ENCODE peak calls at places on chromosomes 12 and 14, in four cellular contexts. One of them, this sample, is unnamed.

GRCh38 chr14:47278233-47278842 is 397.1 kb downstream of the MDGA2 start:
- DNase-seq in SK-N-SH: peak; percentile 20
- DNase-seq in astrocyte: peak; percentile 8
- DNase-seq in endothelial cell of umbilical vein: peak; percentile 64
- DNase-seq in this sample: peak; percentile 9

GRCh38 chr14:40003773-40004172 is 571.5 kb upstream of the FBXO33 start:
- DNase-seq in SK-N-SH: no peak
- DNase-seq in astrocyte: no peak
- DNase-seq in endothelial cell of umbilical vein: no peak
- DNase-seq in this sample: no peak

GRCh38 chr14:87231336-87232026 is 761.5 kb downstream of the GALC start:
- DNase-seq in SK-N-SH: no peak
- DNase-seq in astrocyte: peak; percentile 50
- DNase-seq in endothelial cell of umbilical vein: no peak
- DNase-seq in this sample: no peak

GRCh38 chr12:119375170-119375569 is 40.6 kb downstream of the CCDC60 start:
- DNase-seq in SK-N-SH: no peak
- DNase-seq in astrocyte: no peak
- DNase-seq in endothelial cell of umbilical vein: no peak
- DNase-seq in this sample: no peak

GRCh38 chr12:4159851-4160250 is 113.7 kb upstream of the CCND2 start:
- DNase-seq in SK-N-SH: no peak
- DNase-seq in astrocyte: no peak
- DNase-seq in endothelial cell of umbilical vein: no peak
- DNase-seq in this sample: no peak

GRCh38 chr12:96720363-96720705 is 186.7 kb upstream of the NEDD1 start:
- DNase-seq in SK-N-SH: no peak
- DNase-seq in astrocyte: no peak
- DNase-seq in endothelial cell of umbilical vein: no peak
- DNase-seq in this sample: no peak

GRCh38 chr14:95489163-95489887 is 27.1 kb downstream of the SYNE3 start:
- DNase-seq in SK-N-SH: no peak
- DNase-seq in astrocyte: no peak
- DNase-seq in endothelial cell of umbilical vein: peak; percentile 74
- DNase-seq in this sample: peak; percentile 75

GRCh38 chr14:42224053-42224888 is 617.6 kb downstream of the LRFN5 start:
- DNase-seq in SK-N-SH: peak; percentile 11
- DNase-seq in astrocyte: peak; percentile 34
- DNase-seq in endothelial cell of umbilical vein: peak; percentile 47
- DNase-seq in this sample: peak; percentile 86

GRCh38 chr14:33103966-33104365 is 165.3 kb downstream of the NPAS3 start:
- DNase-seq in SK-N-SH: no peak
- DNase-seq in astrocyte: no peak
- DNase-seq in endothelial cell of umbilical vein: no peak
- DNase-seq in this sample: no peak

GRCh38 chr12:120353136-120353535 is 15.8 kb downstream of the MSI1 start:
- DNase-seq in SK-N-SH: no peak
- DNase-seq in astrocyte: no peak
- DNase-seq in endothelial cell of umbilical vein: no peak
- DNase-seq in this sample: no peak

GRCh38 chr14:104550340-104550848 is 29.2 kb upstream of the C14orf180 start:
- DNase-seq in SK-N-SH: peak; percentile 19
- DNase-seq in astrocyte: no peak
- DNase-seq in endothelial cell of umbilical vein: no peak
- DNase-seq in this sample: no peak

GRCh38 chr14:25848601-25849000 is 749.2 kb downstream of the NOVA1 start:
- DNase-seq in SK-N-SH: no peak
- DNase-seq in astrocyte: no peak
- DNase-seq in endothelial cell of umbilical vein: no peak
- DNase-seq in this sample: no peak

GRCh38 chr14:102390064-102390463 is 27.3 kb downstream of the TECPR2 start:
- DNase-seq in SK-N-SH: no peak
- DNase-seq in astrocyte: peak; percentile 37
- DNase-seq in endothelial cell of umbilical vein: peak; percentile 83
- DNase-seq in this sample: peak; percentile 42

GRCh38 chr12:128408669-128409068 is 141.7 kb downstream of the TMEM132C start:
- DNase-seq in SK-N-SH: no peak
- DNase-seq in astrocyte: no peak
- DNase-seq in endothelial cell of umbilical vein: no peak
- DNase-seq in this sample: no peak

GRCh38 chr12:113049976-113050742 is 6.4 kb upstream of the DTX1 start:
- DNase-seq in SK-N-SH: peak; percentile 70
- DNase-seq in astrocyte: no peak
- DNase-seq in endothelial cell of umbilical vein: no peak
- DNase-seq in this sample: no peak

GRCh38 chr12:106123551-106123991 is 15.2 kb downstream of the NUAK1 start:
- DNase-seq in SK-N-SH: no peak
- DNase-seq in astrocyte: no peak
- DNase-seq in endothelial cell of umbilical vein: no peak
- DNase-seq in this sample: peak; percentile 42
- H3K9ac ChIP-seq in SK-N-SH: no peak overlapping the region
- H3K9ac ChIP-seq in astrocyte: no peak overlapping the region
- H3K9ac ChIP-seq in endothelial cell of umbilical vein: no peak overlapping the region
- H3K9ac ChIP-seq in this sample: no peak overlapping the region

GRCh38 chr12:14814082-14814481 is at the start of gene SMCO3:
- DNase-seq in SK-N-SH: no peak
- DNase-seq in astrocyte: no peak
- DNase-seq in endothelial cell of umbilical vein: no peak
- DNase-seq in this sample: no peak
- H3K27ac ChIP-seq in SK-N-SH: no peak within 1 kb of the TSS
- H3K27ac ChIP-seq in astrocyte: no peak within 1 kb of the TSS
- H3K27ac ChIP-seq in endothelial cell of umbilical vein: no peak within 1 kb of the TSS
- H3K27ac ChIP-seq in this sample: no peak within 1 kb of the TSS

GRCh38 chr14:22843123-22843925 is 6.9 kb downstream of the MMP14 start:
- DNase-seq in SK-N-SH: no peak
- DNase-seq in astrocyte: no peak
- DNase-seq in endothelial cell of umbilical vein: no peak
- DNase-seq in this sample: no peak

GRCh38 chr14:22846811-22847307 is 10.5 kb downstream of the MMP14 start:
- DNase-seq in SK-N-SH: peak; percentile 20
- DNase-seq in astrocyte: no peak
- DNase-seq in endothelial cell of umbilical vein: no peak
- DNase-seq in this sample: no peak

GRCh38 chr14:22845821-22846625 is 9.6 kb downstream of the MMP14 start:
- DNase-seq in SK-N-SH: no peak
- DNase-seq in astrocyte: no peak
- DNase-seq in endothelial cell of umbilical vein: no peak
- DNase-seq in this sample: no peak

GRCh38 chr14:22844221-22845102 is 8.1 kb downstream of the MMP14 start:
- DNase-seq in SK-N-SH: no peak
- DNase-seq in astrocyte: no peak
- DNase-seq in endothelial cell of umbilical vein: no peak
- DNase-seq in this sample: no peak

GRCh38 chr14:22845103-22845394 is 8.7 kb downstream of the MMP14 start:
- DNase-seq in SK-N-SH: no peak
- DNase-seq in astrocyte: no peak
- DNase-seq in endothelial cell of umbilical vein: no peak
- DNase-seq in this sample: no peak
- H3K9ac ChIP-seq in SK-N-SH: no peak overlapping the region
- H3K9ac ChIP-seq in astrocyte: peak overlapping the region; percentile 36
- H3K9ac ChIP-seq in endothelial cell of umbilical vein: no peak overlapping the region
- H3K9ac ChIP-seq in this sample: peak overlapping the region; percentile 23

GRCh38 chr12:95339086-95339788 is 121.6 kb downstream of the VEZT start:
- DNase-seq in SK-N-SH: no peak
- DNase-seq in astrocyte: no peak
- DNase-seq in endothelial cell of umbilical vein: no peak
- DNase-seq in this sample: no peak

GRCh38 chr12:95342008-95342407 is 124.4 kb downstream of the VEZT start:
- DNase-seq in SK-N-SH: no peak
- DNase-seq in astrocyte: no peak
- DNase-seq in endothelial cell of umbilical vein: no peak
- DNase-seq in this sample: no peak

GRCh38 chr12:95349291-95349690 is 124.7 kb upstream of the METAP2 start:
- DNase-seq in SK-N-SH: no peak
- DNase-seq in astrocyte: no peak
- DNase-seq in endothelial cell of umbilical vein: no peak
- DNase-seq in this sample: no peak

DNA sequence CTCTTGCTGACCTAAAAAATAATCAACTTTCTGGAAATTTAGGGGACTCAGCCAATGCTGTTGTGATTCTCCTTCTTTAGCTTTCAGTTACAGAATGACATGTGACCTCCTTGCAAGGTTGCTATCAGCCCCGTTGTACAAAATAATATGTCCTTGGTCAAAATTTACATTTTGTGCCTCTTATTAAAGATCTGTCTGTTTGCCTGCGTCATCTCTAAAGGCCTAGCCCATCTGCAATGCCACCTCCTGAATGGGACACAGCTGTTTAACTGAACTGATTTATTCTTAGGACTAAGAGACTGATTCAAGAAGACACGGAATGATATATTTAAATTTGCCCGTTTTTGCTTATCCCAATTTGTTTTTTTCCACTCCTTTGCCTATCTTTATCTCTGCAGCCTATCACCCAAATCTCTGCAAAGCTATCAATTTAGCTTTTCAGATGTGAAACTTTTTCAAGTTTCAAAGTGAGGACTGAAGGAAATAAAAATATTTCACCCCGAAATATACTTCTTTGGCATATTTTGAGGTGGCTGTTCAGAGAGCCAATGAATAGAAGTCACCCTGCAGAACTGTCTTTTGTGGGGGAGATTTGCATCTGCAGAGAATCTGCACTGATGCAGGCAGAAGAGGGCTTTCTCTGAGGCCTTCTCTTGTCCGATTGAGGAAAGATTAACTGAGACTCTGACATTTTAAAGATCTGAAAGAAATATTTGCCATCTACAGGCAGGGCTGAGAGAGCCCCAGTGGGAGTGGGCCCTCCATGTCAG is 126.0 kb downstream of the VEZT start:
- DNase-seq in SK-N-SH: no peak
- DNase-seq in astrocyte: no peak
- DNase-seq in endothelial cell of umbilical vein: no peak
- DNase-seq in this sample: no peak
- H3K27ac ChIP-seq in SK-N-SH: no peak overlapping the region
- H3K27ac ChIP-seq in astrocyte: no peak overlapping the region
- H3K27ac ChIP-seq in endothelial cell of umbilical vein: no peak overlapping the region
- H3K27ac ChIP-seq in this sample: no peak overlapping the region

DNA sequence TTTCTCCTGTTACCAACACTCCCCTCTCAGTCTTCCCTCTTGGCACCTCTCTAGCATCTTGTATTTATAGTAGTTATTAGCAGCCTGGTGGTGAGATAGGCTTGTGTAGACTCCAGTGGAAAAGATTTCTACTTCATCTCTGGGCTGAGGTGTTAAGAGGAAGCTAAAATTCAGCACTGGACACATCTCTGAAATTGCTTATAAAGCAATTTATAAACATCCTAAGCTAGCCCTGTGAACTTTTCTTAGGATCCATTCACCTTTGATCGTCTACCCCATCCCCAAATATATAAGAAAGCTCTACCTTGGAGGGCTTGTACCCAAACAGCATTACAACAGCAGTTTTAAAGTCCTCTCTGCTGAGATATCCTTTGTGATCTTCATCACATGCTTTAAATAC is 928 bp downstream of the EFCAB11 start:
- DNase-seq in SK-N-SH: no peak
- DNase-seq in astrocyte: no peak
- DNase-seq in endothelial cell of umbilical vein: no peak
- DNase-seq in this sample: no peak
- H3K9ac ChIP-seq in SK-N-SH: peak overlapping the region; percentile 84
- H3K9ac ChIP-seq in astrocyte: peak overlapping the region; percentile 97
- H3K9ac ChIP-seq in endothelial cell of umbilical vein: peak overlapping the region; percentile 77
- H3K9ac ChIP-seq in this sample: no peak overlapping the region

GRCh38 chr12:52519826-52520662 is at the start of gene KRT5:
- DNase-seq in SK-N-SH: no peak
- DNase-seq in astrocyte: no peak
- DNase-seq in endothelial cell of umbilical vein: no peak
- DNase-seq in this sample: no peak

GRCh38 chr12:52518574-52519469 is 1.4 kb downstream of the KRT5 start:
- DNase-seq in SK-N-SH: no peak
- DNase-seq in astrocyte: no peak
- DNase-seq in endothelial cell of umbilical vein: no peak
- DNase-seq in this sample: no peak

GRCh38 chr12:52521581-52522266 is 1.5 kb upstream of the KRT5 start:
- DNase-seq in SK-N-SH: no peak
- DNase-seq in astrocyte: peak; percentile 39
- DNase-seq in endothelial cell of umbilical vein: no peak
- DNase-seq in this sample: no peak

GRCh38 chr12:52522346-52523011 is 2.3 kb upstream of the KRT5 start:
- DNase-seq in SK-N-SH: no peak
- DNase-seq in astrocyte: peak; percentile 30
- DNase-seq in endothelial cell of umbilical vein: no peak
- DNase-seq in this sample: no peak

GRCh38 chr12:52521175-52521574 is 981 bp upstream of the KRT5 start:
- DNase-seq in SK-N-SH: no peak
- DNase-seq in astrocyte: peak; percentile 62
- DNase-seq in endothelial cell of umbilical vein: no peak
- DNase-seq in this sample: no peak
- H3K27ac ChIP-seq in SK-N-SH: no peak overlapping the region
- H3K27ac ChIP-seq in astrocyte: no peak overlapping the region
- H3K27ac ChIP-seq in endothelial cell of umbilical vein: no peak overlapping the region
- H3K27ac ChIP-seq in this sample: no peak overlapping the region

GRCh38 chr12:13981296-13981962 is at the start of gene GRIN2B:
- DNase-seq in SK-N-SH: peak; percentile 15
- DNase-seq in astrocyte: no peak
- DNase-seq in endothelial cell of umbilical vein: no peak
- DNase-seq in this sample: no peak
- H3K9ac ChIP-seq in SK-N-SH: no peak within 1 kb of the TSS
- H3K9ac ChIP-seq in astrocyte: no peak within 1 kb of the TSS
- H3K9ac ChIP-seq in endothelial cell of umbilical vein: no peak within 1 kb of the TSS
- H3K9ac ChIP-seq in this sample: no peak within 1 kb of the TSS

DNA sequence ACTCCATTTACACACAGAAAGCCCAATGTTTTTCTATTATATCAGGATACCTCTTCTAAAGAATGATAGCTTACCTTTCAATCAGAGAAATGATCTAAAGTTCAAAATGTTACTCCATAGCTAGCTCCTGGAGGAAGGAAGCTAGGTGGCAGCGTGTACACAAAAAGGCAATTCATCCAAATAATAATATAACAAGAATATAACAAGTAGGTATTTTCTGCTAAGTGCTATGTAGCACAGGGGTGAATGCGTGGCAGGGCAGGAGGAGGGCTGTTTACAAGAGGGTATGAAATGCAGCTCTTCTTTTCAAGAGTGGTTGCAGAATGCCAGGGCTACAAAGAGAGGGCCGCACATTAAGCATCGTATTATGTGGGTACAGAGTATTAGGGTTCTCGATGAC is 663 bp upstream of the SNAPC1 start:
- DNase-seq in SK-N-SH: no peak
- DNase-seq in astrocyte: no peak
- DNase-seq in endothelial cell of umbilical vein: no peak
- DNase-seq in this sample: no peak
- H3K27ac ChIP-seq in SK-N-SH: peak overlapping the region; percentile 92
- H3K27ac ChIP-seq in astrocyte: peak overlapping the region; percentile 48
- H3K27ac ChIP-seq in endothelial cell of umbilical vein: peak overlapping the region; percentile 66
- H3K27ac ChIP-seq in this sample: peak overlapping the region; percentile 92

This sample was measured in fibroblast of lung.